ENCODE peak calls at places on chromosomes 1 and 21, in eight cellular contexts. F, N, M, K, G, S, R and W are unnamed samples.
A peak's percentile ranks its signal among the peaks of the same experiment; 100 is the strongest.

GRCh38 chr1:22290157-22290556 is 147.3 kb upstream of the WNT4 start:
- DNase-seq in F (no peak), N (no peak), M (no peak), K (no peak), G (no peak), S (no peak), R (no peak), W (no peak)

GRCh38 chr1:245779797-245780529 is 625.2 kb downstream of the KIF26B start:
- DNase-seq in F (no peak), N (no peak), M (no peak), K (no peak), G (no peak), S (no peak), R (no peak), W (no peak)

GRCh38 chr21:42553435-42553834 is 39.8 kb downstream of the SLC37A1 start:
- DNase-seq in F (no peak), N (no peak), M (no peak), K (peak; percentile 3), G (no peak), S (no peak), R (no peak), W (no peak)

GRCh38 chr21:35909456-35910178 is 150.7 kb downstream of the SETD4 start:
- DNase-seq in F (no peak), N (no peak), M (no peak), K (no peak), G (no peak), S (no peak), R (no peak), W (no peak)

GRCh38 chr1:31725777-31726535 is 22.1 kb upstream of the COL16A1 start:
- DNase-seq in F (no peak), N (no peak), M (no peak), K (no peak), G (no peak), S (no peak), R (no peak), W (no peak)

GRCh38 chr1:85001742-85002141 is 4.8 kb upstream of the MCOLN2 start:
- DNase-seq in F (no peak), N (no peak), M (no peak), K (no peak), G (no peak), S (no peak), R (no peak), W (no peak)

GRCh38 chr1:54121482-54122130 is 31.2 kb downstream of the CDCP2 start:
- DNase-seq in F (peak; percentile 75), N (peak; percentile 72), M (peak; percentile 44), K (peak; percentile 87), G (peak; percentile 96), S (peak; percentile 79), R (peak; percentile 78), W (peak; percentile 41)

GRCh38 chr1:68442822-68443556 is 6.8 kb downstream of the RPE65 start:
- DNase-seq in F (no peak), N (no peak), M (peak; percentile 81), K (no peak), G (peak; percentile 76), S (peak; percentile 32), R (peak; percentile 81), W (peak; percentile 12)

GRCh38 chr1:161229896-161230295 is 4.0 kb downstream of the TOMM40L start:
- DNase-seq in F (no peak), N (no peak), M (no peak), K (no peak), G (peak; percentile 70), S (no peak), R (no peak), W (no peak)

GRCh38 chr21:42760977-42761751 is 107.7 kb downstream of the PDE9A start:
- DNase-seq in F (no peak), N (no peak), M (no peak), K (no peak), G (no peak), S (no peak), R (no peak), W (no peak)

DNA sequence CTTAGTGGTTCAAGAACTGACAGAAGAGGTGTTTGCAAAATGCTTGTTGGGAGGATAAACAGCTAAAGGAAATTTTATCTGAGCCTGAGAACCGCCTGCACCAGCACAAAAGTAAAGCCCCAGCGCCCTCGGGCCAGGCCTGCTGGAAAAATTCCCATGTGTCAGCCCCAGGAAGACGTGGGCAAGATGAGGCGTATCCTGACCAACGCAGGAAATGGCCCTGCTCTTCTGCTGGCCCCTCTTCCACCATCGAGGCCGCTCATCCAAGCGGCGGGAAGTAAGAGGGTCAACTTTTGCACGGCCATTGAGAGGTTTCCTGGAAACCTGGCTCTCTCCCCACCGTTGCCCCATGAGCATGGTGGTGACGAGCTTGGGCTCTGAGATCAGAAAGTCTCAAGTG is 39.6 kb downstream of the LRRC3 start:
- DNase-seq in F (no peak), N (no peak), M (no peak), K (no peak), G (no peak), S (no peak), R (no peak), W (no peak)
- H3K27me3 ChIP-seq in F (no peaks in the 10 kb centered on the region), N (peaks cover 50% of the 10 kb centered on the region), M (no peaks in the 10 kb centered on the region), K (no peaks in the 10 kb centered on the region), G (no peaks in the 10 kb centered on the region), S (peaks cover 2% of the 10 kb centered on the region), R (no peaks in the 10 kb centered on the region), W (peaks cover 16% of the 10 kb centered on the region)

GRCh38 chr1:24392604-24392946 is 21.0 kb downstream of the STPG1 start:
- DNase-seq in F (no peak), N (no peak), M (no peak), K (no peak), G (no peak), S (no peak), R (no peak), W (no peak)
- TF ChIP-seq CTCF in F (no peak), N (no peak), M (no peak), K (no peak), G (no peak), S (peak; percentile 1), R (no peak), W (no peak)

GRCh38 chr1:27547220-27548116 is 56.5 kb downstream of the AHDC1 start:
- DNase-seq in F (no peak), N (peak; percentile 16), M (no peak), K (no peak), G (no peak), S (no peak), R (no peak), W (no peak)

GRCh38 chr1:27545876-27546275 is 55.9 kb upstream of the WASF2 start:
- DNase-seq in F (no peak), N (peak; percentile 13), M (no peak), K (no peak), G (no peak), S (no peak), R (no peak), W (no peak)

GRCh38 chr1:27542463-27543273 is 52.7 kb upstream of the WASF2 start:
- DNase-seq in F (no peak), N (peak; percentile 65), M (peak; percentile 99), K (no peak), G (peak; percentile 72), S (peak; percentile 54), R (peak; percentile 79), W (peak; percentile 94)

GRCh38 chr1:27548136-27548853 is 55.6 kb downstream of the AHDC1 start:
- DNase-seq in F (no peak), N (peak; percentile 23), M (no peak), K (no peak), G (no peak), S (no peak), R (no peak), W (no peak)

DNA sequence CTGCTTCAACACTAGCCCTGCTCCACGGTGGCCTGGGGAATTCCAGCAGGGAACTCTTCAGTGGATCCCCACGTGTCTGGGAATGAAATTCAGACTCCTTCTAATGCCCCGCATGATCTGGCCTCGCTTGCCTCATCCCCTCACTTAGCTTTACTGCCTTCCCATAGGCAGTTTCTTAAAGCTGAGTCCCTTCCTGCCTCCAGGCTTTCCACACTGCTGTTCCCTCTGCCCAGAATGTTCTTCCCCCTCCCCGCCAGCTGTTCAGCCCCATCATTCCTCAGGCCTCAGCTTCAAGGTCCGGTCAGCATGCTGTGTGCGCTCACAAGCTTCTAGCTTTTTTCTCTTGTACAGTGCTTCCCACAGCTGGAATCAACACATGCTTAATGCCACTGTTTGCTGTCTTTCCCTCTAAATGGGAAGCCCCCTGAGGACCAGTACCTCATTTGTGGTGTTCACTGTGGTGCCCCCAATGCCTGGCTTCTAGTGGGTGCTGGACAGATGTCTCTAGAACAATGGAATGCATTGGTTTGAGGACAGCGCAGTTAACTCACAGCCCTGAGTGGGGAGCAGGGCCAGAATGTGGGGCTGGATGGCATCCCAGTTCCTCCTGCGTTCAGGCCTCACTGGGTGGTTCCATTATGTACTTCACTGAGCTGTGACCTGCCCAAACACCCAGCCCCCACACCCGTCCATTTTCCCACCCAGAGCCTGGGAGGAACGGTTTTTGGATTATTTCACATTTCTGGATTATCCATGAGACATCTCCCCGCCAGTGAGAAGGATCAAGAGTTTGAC is 55.0 kb upstream of the WASF2 start:
- DNase-seq in F (no peak), N (peak; percentile 83), M (no peak), K (no peak), G (no peak), S (peak; percentile 77), R (no peak), W (no peak)
- H3K4me3 ChIP-seq in F (no peak overlapping the region), N (no peak overlapping the region), M (no peak overlapping the region), K (no peak overlapping the region), G (no peak overlapping the region), S (no peak overlapping the region), R (no peak overlapping the region), W (no peak overlapping the region)

DNA sequence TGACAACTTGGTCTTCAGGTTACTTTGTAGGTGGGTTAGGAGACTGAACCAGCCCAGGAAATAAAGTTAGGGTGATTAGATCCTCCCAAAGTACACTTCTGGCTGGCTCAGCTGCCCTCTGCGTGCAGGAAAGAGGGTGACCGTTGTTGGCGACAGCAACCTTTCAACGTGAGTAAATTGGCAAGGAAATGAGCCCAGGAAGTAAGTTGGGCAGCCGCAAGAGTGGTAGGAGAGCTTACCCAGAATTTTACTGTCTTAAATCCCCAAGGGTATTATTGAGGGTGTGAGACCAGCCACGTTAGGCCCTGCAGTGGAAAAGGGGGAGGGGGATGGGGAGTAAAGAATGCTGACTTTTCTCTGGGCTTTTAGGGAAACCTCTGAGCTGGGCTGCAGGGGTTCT is 1.6 kb downstream of the TENT5C start:
- DNase-seq in F (peak; percentile 52), N (no peak), M (peak; percentile 9), K (no peak), G (peak; percentile 68), S (no peak), R (no peak), W (no peak)
- H3K27me3 ChIP-seq in F (no peaks in the 10 kb centered on the region), N (no peaks in the 10 kb centered on the region), M (no peaks in the 10 kb centered on the region), K (no peaks in the 10 kb centered on the region), G (peaks cover 36% of the 10 kb centered on the region), S (peaks cover 4% of the 10 kb centered on the region), R (peaks cover 11% of the 10 kb centered on the region), W (peaks cover 7% of the 10 kb centered on the region)

DNA sequence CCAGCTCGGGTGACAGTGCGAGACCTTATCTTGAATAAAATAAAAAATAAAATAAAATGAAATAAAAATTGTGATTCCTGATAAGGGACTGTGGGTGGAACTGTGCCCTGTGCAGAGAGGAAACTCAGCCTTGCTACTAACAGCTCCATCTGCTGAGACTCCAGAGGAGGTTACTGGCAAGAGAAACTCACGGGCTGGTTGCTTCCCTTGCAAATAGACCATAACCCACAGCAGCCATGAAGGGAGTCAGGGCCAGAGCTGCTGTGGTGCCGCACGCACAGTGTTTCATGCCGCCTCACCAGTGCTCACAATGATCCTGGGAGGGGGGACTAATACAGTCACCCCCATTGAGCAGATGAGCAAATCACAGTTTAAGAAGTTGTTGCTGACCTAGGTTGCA is 13.7 kb downstream of the ZBTB17 start:
- DNase-seq in F (no peak), N (no peak), M (no peak), K (no peak), G (no peak), S (no peak), R (no peak), W (no peak)
- TF ChIP-seq CTCF in F (no peak), N (no peak), M (no peak), K (no peak), G (peak; percentile 30), S (no peak), R (no peak), W (no peak)